ENCODE peak calls at places on chromosome 15, in six cellular contexts. One of them, this sample, is unnamed.

GRCh38 chr15:25674948-25675347 is 188.2 kb downstream of the ATP10A start:
- DNase-seq in NCI-H187 treated with DMSO at 0.1 percent for 48 hours: no peak
- DNase-seq in RPMI8226: no peak
- DNase-seq in thoracic aorta: no peak
- DNase-seq in activated CD4-positive, alpha-beta T cell treated with anti-CD3 and anti-CD28 coated beads, Interleukin-2, amount 10 ng/mL, durations not matched to agents 7 days and 5 days: no peak
- DNase-seq in transverse colon: peak
- DNase-seq in this sample: no peak

GRCh38 chr15:37045859-37046318 is 54.5 kb downstream of the MEIS2 start:
- DNase-seq in NCI-H187 treated with DMSO at 0.1 percent for 48 hours: no peak
- DNase-seq in RPMI8226: no peak
- DNase-seq in thoracic aorta: no peak
- DNase-seq in activated CD4-positive, alpha-beta T cell treated with anti-CD3 and anti-CD28 coated beads, Interleukin-2, amount 10 ng/mL, durations not matched to agents 7 days and 5 days: no peak
- DNase-seq in transverse colon: no peak
- DNase-seq in this sample: no peak

GRCh38 chr15:33846151-33846550 is 122.1 kb upstream of the CHRM5 start:
- DNase-seq in NCI-H187 treated with DMSO at 0.1 percent for 48 hours: no peak
- DNase-seq in RPMI8226: no peak
- DNase-seq in thoracic aorta: no peak
- DNase-seq in activated CD4-positive, alpha-beta T cell treated with anti-CD3 and anti-CD28 coated beads, Interleukin-2, amount 10 ng/mL, durations not matched to agents 7 days and 5 days: no peak
- DNase-seq in transverse colon: no peak
- DNase-seq in this sample: no peak

GRCh38 chr15:57356636-57357035 is 19.7 kb upstream of the CGNL1 start:
- DNase-seq in NCI-H187 treated with DMSO at 0.1 percent for 48 hours: no peak
- DNase-seq in RPMI8226: no peak
- DNase-seq in thoracic aorta: no peak
- DNase-seq in activated CD4-positive, alpha-beta T cell treated with anti-CD3 and anti-CD28 coated beads, Interleukin-2, amount 10 ng/mL, durations not matched to agents 7 days and 5 days: no peak
- DNase-seq in transverse colon: no peak
- DNase-seq in this sample: no peak

GRCh38 chr15:38795471-38796245 is 231.0 kb upstream of the RASGRP1 start:
- DNase-seq in NCI-H187 treated with DMSO at 0.1 percent for 48 hours: no peak
- DNase-seq in RPMI8226: no peak
- DNase-seq in thoracic aorta: no peak
- DNase-seq in activated CD4-positive, alpha-beta T cell treated with anti-CD3 and anti-CD28 coated beads, Interleukin-2, amount 10 ng/mL, durations not matched to agents 7 days and 5 days: no peak
- DNase-seq in transverse colon: no peak
- DNase-seq in this sample: no peak

GRCh38 chr15:85621096-85621495 is 173.6 kb downstream of the KLHL25 start:
- DNase-seq in NCI-H187 treated with DMSO at 0.1 percent for 48 hours: no peak
- DNase-seq in RPMI8226: no peak
- DNase-seq in thoracic aorta: no peak
- DNase-seq in activated CD4-positive, alpha-beta T cell treated with anti-CD3 and anti-CD28 coated beads, Interleukin-2, amount 10 ng/mL, durations not matched to agents 7 days and 5 days: no peak
- DNase-seq in transverse colon: no peak
- DNase-seq in this sample: no peak

GRCh38 chr15:76310470-76311070 is 699 bp downstream of the ETFA start:
- DNase-seq in NCI-H187 treated with DMSO at 0.1 percent for 48 hours: no peak
- DNase-seq in RPMI8226: peak
- DNase-seq in thoracic aorta: no peak
- DNase-seq in activated CD4-positive, alpha-beta T cell treated with anti-CD3 and anti-CD28 coated beads, Interleukin-2, amount 10 ng/mL, durations not matched to agents 7 days and 5 days: peak
- DNase-seq in transverse colon: no peak
- DNase-seq in this sample: no peak

GRCh38 chr15:31476411-31476810 is 149.8 kb downstream of the KLF13 start:
- DNase-seq in NCI-H187 treated with DMSO at 0.1 percent for 48 hours: no peak
- DNase-seq in RPMI8226: no peak
- DNase-seq in thoracic aorta: no peak
- DNase-seq in activated CD4-positive, alpha-beta T cell treated with anti-CD3 and anti-CD28 coated beads, Interleukin-2, amount 10 ng/mL, durations not matched to agents 7 days and 5 days: no peak
- DNase-seq in transverse colon: peak
- DNase-seq in this sample: no peak

GRCh38 chr15:74901612-74902063 is 5.0 kb downstream of the FAM219B start:
- DNase-seq in NCI-H187 treated with DMSO at 0.1 percent for 48 hours: no peak
- DNase-seq in RPMI8226: peak
- DNase-seq in thoracic aorta: no peak
- DNase-seq in activated CD4-positive, alpha-beta T cell treated with anti-CD3 and anti-CD28 coated beads, Interleukin-2, amount 10 ng/mL, durations not matched to agents 7 days and 5 days: peak
- DNase-seq in transverse colon: peak
- DNase-seq in this sample: peak

GRCh38 chr15:48507416-48508065 is 138.0 kb downstream of the FBN1 start:
- DNase-seq in NCI-H187 treated with DMSO at 0.1 percent for 48 hours: no peak
- DNase-seq in RPMI8226: peak
- DNase-seq in thoracic aorta: no peak
- DNase-seq in activated CD4-positive, alpha-beta T cell treated with anti-CD3 and anti-CD28 coated beads, Interleukin-2, amount 10 ng/mL, durations not matched to agents 7 days and 5 days: peak
- DNase-seq in transverse colon: no peak
- DNase-seq in this sample: peak

GRCh38 chr15:100202309-100202943 is 139.3 kb downstream of the ADAMTS17 start:
- DNase-seq in NCI-H187 treated with DMSO at 0.1 percent for 48 hours: no peak
- DNase-seq in RPMI8226: no peak
- DNase-seq in thoracic aorta: no peak
- DNase-seq in activated CD4-positive, alpha-beta T cell treated with anti-CD3 and anti-CD28 coated beads, Interleukin-2, amount 10 ng/mL, durations not matched to agents 7 days and 5 days: no peak
- DNase-seq in transverse colon: no peak
- DNase-seq in this sample: no peak

GRCh38 chr15:90592144-90592887 is 62.6 kb downstream of the CRTC3 start:
- DNase-seq in NCI-H187 treated with DMSO at 0.1 percent for 48 hours: no peak
- DNase-seq in RPMI8226: no peak
- DNase-seq in thoracic aorta: no peak
- DNase-seq in activated CD4-positive, alpha-beta T cell treated with anti-CD3 and anti-CD28 coated beads, Interleukin-2, amount 10 ng/mL, durations not matched to agents 7 days and 5 days: no peak
- DNase-seq in transverse colon: no peak
- DNase-seq in this sample: no peak

GRCh38 chr15:89163271-89164055 is 57.9 kb downstream of the RLBP1 start:
- DNase-seq in NCI-H187 treated with DMSO at 0.1 percent for 48 hours: no peak
- DNase-seq in RPMI8226: no peak
- DNase-seq in thoracic aorta: no peak
- DNase-seq in activated CD4-positive, alpha-beta T cell treated with anti-CD3 and anti-CD28 coated beads, Interleukin-2, amount 10 ng/mL, durations not matched to agents 7 days and 5 days: no peak
- DNase-seq in transverse colon: no peak
- DNase-seq in this sample: no peak

GRCh38 chr15:51312754-51313390 is 25.5 kb downstream of the CYP19A1 start:
- DNase-seq in NCI-H187 treated with DMSO at 0.1 percent for 48 hours: no peak
- DNase-seq in RPMI8226: no peak
- DNase-seq in thoracic aorta: no peak
- DNase-seq in activated CD4-positive, alpha-beta T cell treated with anti-CD3 and anti-CD28 coated beads, Interleukin-2, amount 10 ng/mL, durations not matched to agents 7 days and 5 days: no peak
- DNase-seq in transverse colon: no peak
- DNase-seq in this sample: no peak

GRCh38 chr15:62880278-62880677 is 162.3 kb upstream of the TPM1 start:
- DNase-seq in NCI-H187 treated with DMSO at 0.1 percent for 48 hours: no peak
- DNase-seq in RPMI8226: peak
- DNase-seq in thoracic aorta: no peak
- DNase-seq in activated CD4-positive, alpha-beta T cell treated with anti-CD3 and anti-CD28 coated beads, Interleukin-2, amount 10 ng/mL, durations not matched to agents 7 days and 5 days: no peak
- DNase-seq in transverse colon: no peak
- DNase-seq in this sample: peak

GRCh38 chr15:71802770-71803169 is 7.6 kb upstream of the NR2E3 start:
- DNase-seq in NCI-H187 treated with DMSO at 0.1 percent for 48 hours: no peak
- DNase-seq in RPMI8226: peak
- DNase-seq in thoracic aorta: no peak
- DNase-seq in activated CD4-positive, alpha-beta T cell treated with anti-CD3 and anti-CD28 coated beads, Interleukin-2, amount 10 ng/mL, durations not matched to agents 7 days and 5 days: peak
- DNase-seq in transverse colon: no peak
- DNase-seq in this sample: no peak

GRCh38 chr15:67107014-67107812 is 41.8 kb downstream of the SMAD3 start:
- DNase-seq in NCI-H187 treated with DMSO at 0.1 percent for 48 hours: no peak
- DNase-seq in RPMI8226: no peak
- DNase-seq in thoracic aorta: peak
- DNase-seq in activated CD4-positive, alpha-beta T cell treated with anti-CD3 and anti-CD28 coated beads, Interleukin-2, amount 10 ng/mL, durations not matched to agents 7 days and 5 days: no peak
- DNase-seq in transverse colon: peak
- DNase-seq in this sample: no peak

GRCh38 chr15:29825205-29825604 is 2.9 kb upstream of the TJP1 start:
- DNase-seq in NCI-H187 treated with DMSO at 0.1 percent for 48 hours: no peak
- DNase-seq in RPMI8226: peak
- DNase-seq in thoracic aorta: no peak
- DNase-seq in activated CD4-positive, alpha-beta T cell treated with anti-CD3 and anti-CD28 coated beads, Interleukin-2, amount 10 ng/mL, durations not matched to agents 7 days and 5 days: peak
- DNase-seq in transverse colon: no peak
- DNase-seq in this sample: no peak

GRCh38 chr15:99564221-99565030 is 1.4 kb upstream of the MEF2A start:
- DNase-seq in NCI-H187 treated with DMSO at 0.1 percent for 48 hours: peak
- DNase-seq in RPMI8226: peak
- DNase-seq in thoracic aorta: no peak
- DNase-seq in activated CD4-positive, alpha-beta T cell treated with anti-CD3 and anti-CD28 coated beads, Interleukin-2, amount 10 ng/mL, durations not matched to agents 7 days and 5 days: no peak
- DNase-seq in transverse colon: peak
- DNase-seq in this sample: no peak

GRCh38 chr15:27342991-27343390 is 372.0 kb downstream of the GABRG3 start:
- DNase-seq in NCI-H187 treated with DMSO at 0.1 percent for 48 hours: no peak
- DNase-seq in RPMI8226: no peak
- DNase-seq in thoracic aorta: no peak
- DNase-seq in activated CD4-positive, alpha-beta T cell treated with anti-CD3 and anti-CD28 coated beads, Interleukin-2, amount 10 ng/mL, durations not matched to agents 7 days and 5 days: no peak
- DNase-seq in transverse colon: no peak
- DNase-seq in this sample: no peak

GRCh38 chr15:31452595-31453557 is 126.2 kb downstream of the KLF13 start:
- DNase-seq in NCI-H187 treated with DMSO at 0.1 percent for 48 hours: no peak
- DNase-seq in RPMI8226: no peak
- DNase-seq in thoracic aorta: no peak
- DNase-seq in activated CD4-positive, alpha-beta T cell treated with anti-CD3 and anti-CD28 coated beads, Interleukin-2, amount 10 ng/mL, durations not matched to agents 7 days and 5 days: no peak
- DNase-seq in transverse colon: no peak
- DNase-seq in this sample: no peak

GRCh38 chr15:57033715-57034439 is 115.4 kb downstream of the TCF12 start:
- DNase-seq in NCI-H187 treated with DMSO at 0.1 percent for 48 hours: no peak
- DNase-seq in RPMI8226: no peak
- DNase-seq in thoracic aorta: no peak
- DNase-seq in activated CD4-positive, alpha-beta T cell treated with anti-CD3 and anti-CD28 coated beads, Interleukin-2, amount 10 ng/mL, durations not matched to agents 7 days and 5 days: no peak
- DNase-seq in transverse colon: no peak
- DNase-seq in this sample: no peak

GRCh38 chr15:77622212-77622941 is 10.3 kb downstream of the LINGO1 start:
- DNase-seq in NCI-H187 treated with DMSO at 0.1 percent for 48 hours: no peak
- DNase-seq in RPMI8226: no peak
- DNase-seq in thoracic aorta: no peak
- DNase-seq in activated CD4-positive, alpha-beta T cell treated with anti-CD3 and anti-CD28 coated beads, Interleukin-2, amount 10 ng/mL, durations not matched to agents 7 days and 5 days: no peak
- DNase-seq in transverse colon: no peak
- DNase-seq in this sample: no peak

GRCh38 chr15:84797801-84798200 is 19.4 kb upstream of the ALPK3 start:
- DNase-seq in NCI-H187 treated with DMSO at 0.1 percent for 48 hours: no peak
- DNase-seq in RPMI8226: no peak
- DNase-seq in thoracic aorta: no peak
- DNase-seq in activated CD4-positive, alpha-beta T cell treated with anti-CD3 and anti-CD28 coated beads, Interleukin-2, amount 10 ng/mL, durations not matched to agents 7 days and 5 days: no peak
- DNase-seq in transverse colon: no peak
- DNase-seq in this sample: no peak